ENCODE peak calls at places on chromosomes 1 and 21, in seven cellular contexts. K, H, Y, X, A, F and D are unnamed samples.

GRCh38 chr1:32872189-32872898 is 1.6 kb upstream of the FNDC5 start:
- DNase-seq in K (peak; percentile 42), H (no peak), Y (peak; percentile 75), X (peak; percentile 62), A (peak; percentile 48), F (peak; percentile 78), D (no peak)

GRCh38 chr1:76068542-76068941 is 6.0 kb upstream of the ST6GALNAC3 start:
- DNase-seq in K (peak; percentile 42), H (no peak), Y (no peak), X (no peak), A (no peak), F (no peak), D (no peak)

GRCh38 chr21:44405948-44406872 is 49.1 kb upstream of the LRRC3 start:
- DNase-seq in K (no peak), H (no peak), Y (no peak), X (no peak), A (no peak), F (no peak), D (no peak)

GRCh38 chr1:25580933-25581332 is 35.7 kb upstream of the MAN1C1 start:
- DNase-seq in K (no peak), H (no peak), Y (no peak), X (no peak), A (no peak), F (peak; percentile 55), D (no peak)

GRCh38 chr21:36478207-36478701 is 1.7 kb downstream of the CLDN14 start:
- DNase-seq in K (peak; percentile 22), H (peak; percentile 66), Y (no peak), X (no peak), A (no peak), F (no peak), D (no peak)

GRCh38 chr21:16409341-16409740 is 679.6 kb downstream of the USP25 start:
- DNase-seq in K (no peak), H (no peak), Y (no peak), X (no peak), A (no peak), F (no peak), D (no peak)

GRCh38 chr1:221336141-221336540 is 405.7 kb downstream of the DUSP10 start:
- DNase-seq in K (peak; percentile 56), H (no peak), Y (no peak), X (no peak), A (no peak), F (no peak), D (no peak)

GRCh38 chr1:31765041-31765467 is 914 bp upstream of the ADGRB2 start:
- DNase-seq in K (no peak), H (no peak), Y (no peak), X (no peak), A (no peak), F (peak; percentile 69), D (no peak)

GRCh38 chr1:30323841-30324240 is 399.5 kb downstream of the MATN1 start:
- DNase-seq in K (no peak), H (no peak), Y (no peak), X (no peak), A (no peak), F (no peak), D (peak; percentile 56)

GRCh38 chr1:16051039-16051438 is 7.5 kb downstream of the CLCNKB start:
- DNase-seq in K (no peak), H (no peak), Y (no peak), X (no peak), A (no peak), F (no peak), D (no peak)

GRCh38 chr1:156923565-156924477 is 3.4 kb downstream of the LRRC71 start:
- DNase-seq in K (no peak), H (no peak), Y (no peak), X (no peak), A (no peak), F (no peak), D (no peak)

GRCh38 chr1:47755368-47755990 is 241.7 kb downstream of the TRABD2B start:
- DNase-seq in K (no peak), H (no peak), Y (peak; percentile 63), X (no peak), A (peak; percentile 6), F (peak; percentile 59), D (peak; percentile 71)

GRCh38 chr1:158204458-158204827 is 23.7 kb downstream of the CD1D start:
- DNase-seq in K (no peak), H (no peak), Y (no peak), X (no peak), A (no peak), F (no peak), D (no peak)

GRCh38 chr1:158196461-158196860 is 15.8 kb downstream of the CD1D start:
- DNase-seq in K (no peak), H (no peak), Y (no peak), X (no peak), A (no peak), F (no peak), D (no peak)

GRCh38 chr1:158199840-158200239 is 19.1 kb downstream of the CD1D start:
- DNase-seq in K (peak; percentile 68), H (no peak), Y (no peak), X (no peak), A (no peak), F (no peak), D (no peak)

GRCh38 chr1:158203693-158204457 is 23.2 kb downstream of the CD1D start:
- DNase-seq in K (peak; percentile 78), H (peak; percentile 11), Y (no peak), X (no peak), A (peak; percentile 37), F (peak; percentile 75), D (peak; percentile 54)

GRCh38 chr1:158200509-158200908 is 19.8 kb downstream of the CD1D start:
- DNase-seq in K (no peak), H (no peak), Y (no peak), X (no peak), A (no peak), F (no peak), D (no peak)
- H3K27ac ChIP-seq in K (no peak overlapping the region), H (no peak overlapping the region), Y (no peak overlapping the region), X (no peak overlapping the region), A (no peak overlapping the region), F (no peak overlapping the region), D (no peak overlapping the region)

GRCh38 chr1:67563684-67564083 is 121.3 kb upstream of the GADD45A start:
- DNase-seq in K (no peak), H (no peak), Y (no peak), X (no peak), A (no peak), F (no peak), D (no peak)
- H3K27ac ChIP-seq in K (peak overlapping the region; percentile 17), H (peak overlapping the region; percentile 64), Y (peak overlapping the region; percentile 8), X (peak overlapping the region; percentile 43), A (no peak overlapping the region), F (no peak overlapping the region), D (no peak overlapping the region)

GRCh38 chr1:2355408-2356261 is 35.7 kb downstream of the MORN1 start:
- DNase-seq in K (no peak), H (no peak), Y (no peak), X (peak; percentile 10), A (no peak), F (no peak), D (no peak)

GRCh38 chr1:2353215-2353906 is 38.0 kb downstream of the MORN1 start:
- DNase-seq in K (no peak), H (no peak), Y (no peak), X (peak; percentile 8), A (no peak), F (no peak), D (no peak)

GRCh38 chr1:2354511-2355407 is 36.6 kb downstream of the MORN1 start:
- DNase-seq in K (no peak), H (no peak), Y (no peak), X (no peak), A (no peak), F (no peak), D (no peak)

GRCh38 chr1:2352341-2353214 is 38.8 kb downstream of the MORN1 start:
- DNase-seq in K (no peak), H (no peak), Y (no peak), X (peak; percentile 13), A (no peak), F (no peak), D (no peak)

DNA sequence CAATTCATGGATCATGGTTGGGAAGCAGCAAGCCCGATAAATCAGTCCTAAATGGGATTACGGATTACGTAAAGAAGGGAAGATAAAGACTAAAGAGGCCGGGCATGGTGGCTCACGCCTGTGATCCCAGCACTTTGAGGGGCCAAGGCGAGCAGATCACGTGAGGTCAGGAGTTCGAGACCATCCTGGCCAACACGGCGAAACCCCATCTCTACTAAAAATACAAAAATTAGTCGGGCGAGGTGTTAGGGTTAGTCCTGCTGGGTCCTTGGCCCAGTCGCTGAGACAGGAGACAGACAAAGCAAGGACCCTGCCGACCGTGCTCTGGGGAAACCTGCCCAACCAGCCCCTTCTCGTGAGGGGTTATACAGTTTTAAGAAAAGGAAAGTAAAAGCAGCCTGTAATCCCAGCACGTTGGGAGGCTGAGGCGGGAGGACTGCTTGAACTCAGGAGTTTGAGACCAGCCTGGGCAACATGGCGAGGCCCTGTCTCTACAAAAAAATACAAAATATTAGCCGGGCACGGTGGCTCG is 37.4 kb downstream of the MORN1 start:
- DNase-seq in K (no peak), H (no peak), Y (no peak), X (no peak), A (no peak), F (no peak), D (no peak)
- H3K27ac ChIP-seq in K (no peak overlapping the region), H (no peak overlapping the region), Y (no peak overlapping the region), X (no peak overlapping the region), A (no peak overlapping the region), F (no peak overlapping the region), D (peak overlapping the region; percentile 71)

GRCh38 chr1:46220808-46221207 is 17.7 kb downstream of the LURAP1 start:
- DNase-seq in K (no peak), H (no peak), Y (no peak), X (no peak), A (no peak), F (no peak), D (no peak)
- H3K27ac ChIP-seq in K (no peak overlapping the region), H (no peak overlapping the region), Y (no peak overlapping the region), X (no peak overlapping the region), A (no peak overlapping the region), F (no peak overlapping the region), D (no peak overlapping the region)

GRCh38 chr21:34883501-34884271 is 165.4 kb downstream of the RUNX1 start:
- DNase-seq in K (peak; percentile 44), H (peak; percentile 7), Y (no peak), X (no peak), A (no peak), F (no peak), D (no peak)
- H3K27ac ChIP-seq in K (peak overlapping the region; percentile 92), H (peak overlapping the region; percentile 97), Y (peak overlapping the region; percentile 95), X (no peak overlapping the region), A (peak overlapping the region; percentile 67), F (no peak overlapping the region), D (peak overlapping the region; percentile 51)

DNA sequence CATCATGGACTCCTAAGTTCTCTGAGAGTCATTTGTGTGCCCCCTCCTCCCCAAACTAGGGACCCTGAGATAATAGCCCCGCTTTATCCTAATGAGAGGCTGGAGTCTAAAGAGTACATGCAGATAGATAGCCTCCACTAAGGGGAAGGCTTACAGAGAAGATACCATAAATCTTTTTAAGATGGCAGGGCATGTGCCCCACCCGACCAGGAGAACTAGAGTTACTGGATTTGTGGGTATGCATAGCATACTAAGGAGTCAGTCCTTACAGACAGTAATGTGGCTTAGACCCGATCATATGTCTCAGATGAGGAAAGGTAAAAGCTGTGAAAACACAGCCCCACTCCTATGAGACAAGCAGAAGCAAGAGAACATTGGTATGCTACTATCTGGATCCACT is 25.7 kb upstream of the PKN2 start:
- DNase-seq in K (no peak), H (no peak), Y (no peak), X (no peak), A (no peak), F (no peak), D (no peak)
- H3K27ac ChIP-seq in K (no peak overlapping the region), H (no peak overlapping the region), Y (no peak overlapping the region), X (no peak overlapping the region), A (no peak overlapping the region), F (no peak overlapping the region), D (no peak overlapping the region)